ENCODE peak calls at places on chromosomes 11 and 22, in nine cellular contexts. X is progenitor cell of endocrine pancreas; W is fibroblast of lung; O is neural crest cell; B is natural killer cell; I is neural progenitor cell; G is CD8-positive, alpha-beta T cell; Y is fibroblast of pulmonary artery; V is HepG2. C is an unnamed sample.

GRCh38 chr11:2586091-2586792 is 113.6 kb downstream of the KCNQ1OT1 start:
- DNase-seq in X (peak), W (no peak), O (peak), B (no peak), I (no peak), G (peak), Y (no peak), V (no peak), C (no peak)

GRCh38 chr11:127098684-127099083 is 98.1 kb upstream of the KIRREL3 start:
- DNase-seq in X (peak), W (no peak), O (no peak), B (no peak), I (peak), G (no peak), Y (no peak), V (no peak), C (no peak)

GRCh38 chr11:33000181-33000580 is 15.5 kb upstream of the DEPDC7 start:
- DNase-seq in X (no peak), W (peak), O (no peak), B (no peak), I (no peak), G (no peak), Y (peak), V (no peak), C (no peak)

GRCh38 chr22:29713156-29713715 is 6.6 kb upstream of the CABP7 start:
- DNase-seq in X (no peak), W (no peak), O (no peak), B (no peak), I (no peak), G (no peak), Y (no peak), V (no peak), C (no peak)

GRCh38 chr11:118916842-118917388 is 8.8 kb downstream of the BCL9L start:
- DNase-seq in X (no peak), W (peak), O (no peak), B (no peak), I (peak), G (no peak), Y (peak), V (peak), C (no peak)

GRCh38 chr11:36460220-36460619 is 49.9 kb downstream of the TRAF6 start:
- DNase-seq in X (no peak), W (no peak), O (no peak), B (no peak), I (peak), G (no peak), Y (no peak), V (no peak), C (no peak)

GRCh38 chr22:37460684-37461083 is 25.5 kb downstream of the MFNG start:
- DNase-seq in X (no peak), W (no peak), O (no peak), B (no peak), I (no peak), G (no peak), Y (no peak), V (no peak), C (no peak)

GRCh38 chr11:74932797-74933196 is 16.1 kb downstream of the XRRA1 start:
- DNase-seq in X (no peak), W (peak), O (no peak), B (no peak), I (no peak), G (no peak), Y (peak), V (no peak), C (no peak)

GRCh38 chr11:19352736-19353110 is 112.0 kb upstream of the E2F8 start:
- DNase-seq in X (no peak), W (no peak), O (no peak), B (no peak), I (no peak), G (no peak), Y (no peak), V (no peak), C (no peak)

GRCh38 chr11:19966435-19966834 is 193.8 kb downstream of the DBX1 start:
- DNase-seq in X (no peak), W (no peak), O (no peak), B (no peak), I (no peak), G (no peak), Y (no peak), V (no peak), C (no peak)

GRCh38 chr11:105870521-105871113 is 151.4 kb downstream of the MSANTD4 start:
- DNase-seq in X (no peak), W (no peak), O (no peak), B (no peak), I (no peak), G (no peak), Y (no peak), V (no peak), C (no peak)

DNA sequence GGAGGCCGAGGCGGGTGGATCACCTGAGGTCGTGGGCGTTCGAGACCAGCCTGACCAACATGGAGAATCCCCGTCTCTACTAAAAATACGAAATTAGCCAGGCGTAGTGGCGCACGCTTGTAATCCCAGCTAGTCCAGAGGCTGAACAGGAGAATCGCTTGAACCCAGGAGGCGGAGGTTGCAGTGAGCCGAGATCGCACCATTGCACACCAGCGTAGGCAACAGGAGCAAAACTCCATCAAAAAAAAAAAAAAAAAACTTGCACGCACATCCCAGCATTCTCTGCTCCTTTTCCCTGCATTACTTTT is 934 bp upstream of the ATL3 start:
- DNase-seq in X (no peak), W (no peak), O (no peak), B (no peak), I (no peak), G (no peak), Y (no peak), V (no peak), C (no peak)
- TF ChIP-seq CTCF in X (no peak), W (no peak), O (no peak), B (no peak), I (no peak), G (no peak), Y (no peak), V (no peak), C (no peak)

DNA sequence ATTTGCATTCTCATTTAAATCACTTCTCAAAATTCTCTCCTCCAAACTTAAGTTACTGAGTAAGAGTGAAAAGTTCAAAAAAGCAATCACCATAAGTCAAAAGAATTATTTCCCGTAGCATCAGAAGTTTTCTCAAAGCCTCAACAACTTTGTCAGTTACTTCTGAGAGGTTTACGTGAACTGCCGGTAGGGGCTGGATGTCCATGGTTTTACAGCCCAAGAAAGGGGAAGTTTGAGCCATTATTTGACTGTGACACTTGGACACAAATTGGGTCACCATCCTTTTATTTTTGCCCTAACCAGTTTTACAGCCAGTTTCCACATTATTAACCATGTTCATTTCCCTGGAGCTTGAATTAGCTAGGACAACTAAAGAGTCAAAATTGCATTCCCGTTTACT is 7.5 kb downstream of the POU2AF3 start:
- DNase-seq in X (no peak), W (no peak), O (no peak), B (no peak), I (no peak), G (no peak), Y (no peak), V (no peak), C (no peak)
- TF ChIP-seq CTCF in X (no peak), W (no peak), O (no peak), B (no peak), I (no peak), G (no peak), Y (no peak), V (no peak), C (no peak)

GRCh38 chr11:763073-763463 is 14.2 kb downstream of the GATD1 start:
- DNase-seq in X (no peak), W (no peak), O (no peak), B (no peak), I (no peak), G (no peak), Y (no peak), V (no peak), C (no peak)

GRCh38 chr11:761526-762108 is 14.4 kb downstream of the TALDO1 start:
- DNase-seq in X (no peak), W (no peak), O (no peak), B (no peak), I (no peak), G (no peak), Y (no peak), V (no peak), C (no peak)

GRCh38 chr11:763549-764321 is 13.6 kb downstream of the GATD1 start:
- DNase-seq in X (no peak), W (no peak), O (no peak), B (no peak), I (no peak), G (no peak), Y (no peak), V (no peak), C (no peak)

GRCh38 chr11:764322-765024 is 12.8 kb downstream of the GATD1 start:
- DNase-seq in X (no peak), W (no peak), O (no peak), B (no peak), I (no peak), G (no peak), Y (no peak), V (no peak), C (no peak)

GRCh38 chr11:762421-763072 is 14.7 kb downstream of the GATD1 start:
- DNase-seq in X (no peak), W (peak), O (no peak), B (no peak), I (no peak), G (no peak), Y (peak), V (no peak), C (no peak)
- TF ChIP-seq CTCF in X (no peak), W (peak), O (peak), B (no peak), I (peak), G (no peak), Y (no peak), V (peak), C (peak)

DNA sequence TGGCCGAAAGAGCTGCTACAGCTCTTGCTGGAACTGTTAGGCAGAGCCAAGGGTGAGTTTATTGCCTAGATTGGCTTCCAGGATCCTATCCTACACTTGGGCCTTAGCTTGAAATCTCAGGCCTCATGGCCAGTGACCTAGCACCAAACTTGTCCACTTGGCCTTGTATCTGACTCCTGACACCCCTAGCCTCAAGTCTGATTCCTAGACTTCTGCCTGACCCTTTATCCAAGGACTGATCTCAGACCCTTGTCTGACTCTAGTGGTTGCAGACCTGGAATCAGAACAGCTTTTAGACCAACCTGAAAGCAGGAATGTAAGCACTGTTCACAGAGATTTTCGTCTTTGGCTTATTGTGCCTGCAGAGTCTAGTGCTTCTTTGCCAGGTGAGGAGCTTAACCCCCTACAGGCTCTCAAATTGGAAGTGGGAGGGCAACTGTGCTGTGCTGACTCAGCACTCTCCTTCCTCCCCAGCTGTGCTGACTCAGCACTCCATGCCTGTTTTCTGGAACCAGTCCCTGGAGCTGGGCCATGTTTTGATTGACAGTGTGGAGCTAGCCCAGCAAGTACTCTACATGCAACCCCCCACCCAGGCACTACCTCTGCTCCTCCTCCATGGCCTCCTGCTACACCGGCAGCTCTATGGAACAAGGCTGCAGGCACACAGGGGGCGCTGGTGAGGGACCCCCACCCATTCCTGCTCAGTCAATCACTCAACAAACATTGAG is 35.1 kb downstream of the RRP8 start:
- DNase-seq in X (no peak), W (peak), O (peak), B (no peak), I (peak), G (no peak), Y (peak), V (no peak), C (no peak)
- TF ChIP-seq CTCF in X (no peak), W (no peak), O (no peak), B (no peak), I (peak), G (no peak), Y (no peak), V (peak), C (peak)

DNA sequence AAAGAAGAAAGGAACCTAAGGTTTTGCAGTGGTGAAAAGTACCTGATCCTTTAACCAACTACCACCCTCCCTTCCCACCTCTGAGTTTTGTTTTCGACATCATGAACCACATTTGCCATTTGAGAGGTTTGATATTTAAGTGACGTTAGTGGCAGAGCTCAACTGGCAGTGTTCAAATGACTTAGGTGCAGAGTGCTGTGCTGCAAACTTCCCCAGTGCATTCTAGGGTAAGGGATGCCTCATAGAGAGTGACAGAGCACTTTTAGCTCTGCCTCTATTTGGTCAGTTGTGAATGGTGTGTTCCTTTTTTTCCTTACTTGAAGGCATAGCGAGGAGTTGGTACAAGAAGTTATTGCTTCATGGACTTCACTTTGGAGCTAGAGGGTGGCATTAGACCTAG is 9.4 kb downstream of the BMAL1 start:
- DNase-seq in X (no peak), W (no peak), O (no peak), B (no peak), I (no peak), G (no peak), Y (no peak), V (no peak), C (no peak)
- TF ChIP-seq CTCF in X (no peak), W (no peak), O (no peak), B (no peak), I (no peak), G (no peak), Y (no peak), V (no peak), C (no peak)

DNA sequence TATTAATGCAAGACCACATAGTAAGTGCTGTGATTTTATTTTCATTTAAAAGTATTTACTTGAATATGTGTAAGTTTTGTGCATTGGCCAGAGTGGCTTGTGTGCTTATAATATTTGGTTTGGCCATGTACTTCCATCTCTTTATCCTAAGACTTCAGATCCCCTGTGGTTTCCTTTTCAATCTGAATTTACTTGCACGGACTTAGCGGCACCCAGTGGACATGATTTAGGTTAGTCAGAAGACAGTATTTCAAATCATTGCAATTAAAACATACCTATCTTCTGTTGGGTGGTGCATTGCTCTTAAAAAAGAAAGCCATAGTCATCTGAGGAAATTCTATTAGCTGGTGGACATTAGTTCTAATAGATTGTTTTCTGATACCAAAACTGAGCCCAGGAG is 30.7 kb downstream of the PIWIL4 start:
- DNase-seq in X (no peak), W (peak), O (no peak), B (no peak), I (peak), G (no peak), Y (peak), V (peak), C (no peak)
- TF ChIP-seq CTCF in X (no peak), W (no peak), O (peak), B (no peak), I (peak), G (no peak), Y (peak), V (peak), C (peak)

GRCh38 chr22:42132457-42132856 is 1.8 kb upstream of the CYP2D6 start:
- DNase-seq in X (no peak), W (no peak), O (no peak), B (no peak), I (no peak), G (no peak), Y (no peak), V (no peak), C (no peak)
- TF ChIP-seq CTCF in X (no peak), W (no peak), O (no peak), B (no peak), I (no peak), G (no peak), Y (no peak), V (no peak), C (no peak)

GRCh38 chr22:45240810-45241631 is at the start of gene KIAA0930:
- DNase-seq in X (peak), W (peak), O (peak), B (peak), I (peak), G (peak), Y (peak), V (peak), C (peak)

GRCh38 chr22:45239378-45240136 is 1.1 kb downstream of the KIAA0930 start:
- DNase-seq in X (no peak), W (no peak), O (no peak), B (no peak), I (no peak), G (no peak), Y (no peak), V (no peak), C (no peak)

GRCh38 chr22:45246060-45246985 is 5.6 kb upstream of the KIAA0930 start:
- DNase-seq in X (no peak), W (peak), O (no peak), B (no peak), I (no peak), G (no peak), Y (peak), V (peak), C (no peak)

GRCh38 chr22:45240137-45240809 is 421 bp downstream of the KIAA0930 start:
- DNase-seq in X (no peak), W (peak), O (no peak), B (peak), I (peak), G (peak), Y (no peak), V (no peak), C (no peak)

DNA sequence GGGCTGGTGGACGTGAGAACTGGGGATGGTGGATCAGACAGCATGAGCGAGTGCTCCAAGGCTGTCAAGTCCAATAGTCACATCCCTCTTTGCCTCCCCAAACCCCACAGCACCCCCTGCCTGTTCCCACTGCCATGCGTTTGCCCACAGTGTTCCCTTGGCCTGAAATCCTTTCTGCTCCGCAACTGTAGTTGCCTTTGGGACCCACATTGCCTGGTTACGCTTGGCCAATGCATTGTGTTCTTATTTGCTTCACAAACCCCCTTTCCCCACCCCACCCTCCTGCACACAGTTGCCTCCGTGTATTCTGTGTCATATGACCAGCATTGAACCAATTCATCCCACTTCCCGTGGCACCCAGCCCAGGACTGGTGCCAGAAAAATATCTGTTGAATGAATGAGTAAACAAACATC is 2.1 kb upstream of the KIAA0930 start:
- DNase-seq in X (no peak), W (no peak), O (no peak), B (no peak), I (no peak), G (no peak), Y (peak), V (peak), C (no peak)
- TF ChIP-seq CTCF in X (no peak), W (no peak), O (no peak), B (no peak), I (peak), G (no peak), Y (peak), V (peak), C (peak)

GRCh38 chr22:47064016-47064415 is 301.6 kb downstream of the TBC1D22A start:
- DNase-seq in X (no peak), W (no peak), O (no peak), B (no peak), I (no peak), G (no peak), Y (no peak), V (no peak), C (no peak)

GRCh38 chr22:47063071-47063509 is 300.6 kb downstream of the TBC1D22A start:
- DNase-seq in X (no peak), W (no peak), O (no peak), B (no peak), I (no peak), G (no peak), Y (no peak), V (no peak), C (no peak)

GRCh38 chr22:47063606-47064005 is 301.2 kb downstream of the TBC1D22A start:
- DNase-seq in X (no peak), W (no peak), O (no peak), B (no peak), I (no peak), G (no peak), Y (no peak), V (no peak), C (no peak)

GRCh38 chr22:47065756-47066615 is 303.5 kb downstream of the TBC1D22A start:
- DNase-seq in X (no peak), W (peak), O (no peak), B (no peak), I (no peak), G (no peak), Y (peak), V (no peak), C (no peak)

DNA sequence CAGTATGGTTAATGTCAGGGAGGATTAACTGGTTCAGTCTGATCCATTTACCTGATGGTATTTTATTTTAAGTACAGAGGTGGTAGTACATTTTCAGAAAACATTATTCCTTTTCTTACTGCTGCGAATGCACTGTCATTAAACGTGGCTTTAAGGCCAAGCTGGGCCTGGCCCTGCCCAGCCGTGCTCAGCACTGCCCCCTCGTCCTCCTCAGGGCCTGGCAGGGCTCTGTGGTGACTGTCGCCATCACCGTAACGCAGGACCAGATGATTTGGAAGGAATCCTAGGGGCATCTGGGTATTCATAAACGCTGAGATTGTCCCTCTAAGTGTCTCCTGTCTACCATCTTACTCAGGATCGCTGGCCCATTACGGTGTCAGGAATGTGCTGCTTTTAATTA is 302.0 kb downstream of the TBC1D22A start:
- DNase-seq in X (no peak), W (no peak), O (no peak), B (no peak), I (no peak), G (no peak), Y (no peak), V (no peak), C (no peak)
- TF ChIP-seq CTCF in X (no peak), W (no peak), O (no peak), B (no peak), I (peak), G (no peak), Y (no peak), V (no peak), C (no peak)

GRCh38 chr11:93017821-93018690 is 48.6 kb downstream of the MTNR1B start:
- DNase-seq in X (no peak), W (peak), O (no peak), B (no peak), I (no peak), G (no peak), Y (peak), V (no peak), C (no peak)
- TF ChIP-seq CTCF in X (no peak), W (no peak), O (no peak), B (no peak), I (no peak), G (no peak), Y (peak), V (peak), C (no peak)